ENCODE peak calls at places on chromosome 10, in four cellular contexts. One of them, this sample, is unnamed.

GRCh38 chr10:33772370-33773331 is 438.2 kb upstream of the NRP1 start:
- DNase-seq in lower lobe of right lung: no peak
- DNase-seq in thyroid gland: no peak
- DNase-seq in astrocyte of the cerebellum: no peak
- DNase-seq in this sample: no peak

GRCh38 chr10:27328946-27329345 is 88.3 kb upstream of the ACBD5 start:
- DNase-seq in astrocyte of the cerebellum: no peak
- DNase-seq in thyroid gland: no peak
- DNase-seq in lower lobe of right lung: no peak
- DNase-seq in this sample: no peak

GRCh38 chr10:78551184-78552005 is 517.4 kb upstream of the ZMIZ1 start:
- DNase-seq in lower lobe of right lung: no peak
- DNase-seq in thyroid gland: peak
- DNase-seq in astrocyte of the cerebellum: no peak
- DNase-seq in this sample: no peak

GRCh38 chr10:14010083-14010551 is 320.6 kb downstream of the FRMD4A start:
- DNase-seq in astrocyte of the cerebellum: peak
- DNase-seq in lower lobe of right lung: no peak
- DNase-seq in thyroid gland: no peak
- DNase-seq in this sample: no peak

GRCh38 chr10:112815238-112816032 is 134.6 kb upstream of the TCF7L2 start:
- DNase-seq in lower lobe of right lung: no peak
- DNase-seq in thyroid gland: no peak
- DNase-seq in astrocyte of the cerebellum: no peak
- DNase-seq in this sample: no peak

GRCh38 chr10:116737582-116738358 is 4.6 kb downstream of the HSPA12A start:
- DNase-seq in astrocyte of the cerebellum: no peak
- DNase-seq in thyroid gland: no peak
- DNase-seq in lower lobe of right lung: no peak
- DNase-seq in this sample: no peak

GRCh38 chr10:121442536-121442935 is 155.7 kb downstream of the FGFR2 start:
- DNase-seq in astrocyte of the cerebellum: no peak
- DNase-seq in lower lobe of right lung: no peak
- DNase-seq in thyroid gland: no peak
- DNase-seq in this sample: no peak

GRCh38 chr10:30786131-30786530 is 156.6 kb upstream of the LYZL2 start:
- DNase-seq in astrocyte of the cerebellum: no peak
- DNase-seq in thyroid gland: peak
- DNase-seq in lower lobe of right lung: no peak
- DNase-seq in this sample: no peak

GRCh38 chr10:62157601-62158000 is 111.0 kb downstream of the RTKN2 start:
- DNase-seq in astrocyte of the cerebellum: no peak
- DNase-seq in lower lobe of right lung: no peak
- DNase-seq in thyroid gland: no peak
- DNase-seq in this sample: no peak

GRCh38 chr10:66695046-66695445 is 230.8 kb upstream of the LRRTM3 start:
- DNase-seq in thyroid gland: no peak
- DNase-seq in lower lobe of right lung: no peak
- DNase-seq in astrocyte of the cerebellum: no peak
- DNase-seq in this sample: no peak

DNA sequence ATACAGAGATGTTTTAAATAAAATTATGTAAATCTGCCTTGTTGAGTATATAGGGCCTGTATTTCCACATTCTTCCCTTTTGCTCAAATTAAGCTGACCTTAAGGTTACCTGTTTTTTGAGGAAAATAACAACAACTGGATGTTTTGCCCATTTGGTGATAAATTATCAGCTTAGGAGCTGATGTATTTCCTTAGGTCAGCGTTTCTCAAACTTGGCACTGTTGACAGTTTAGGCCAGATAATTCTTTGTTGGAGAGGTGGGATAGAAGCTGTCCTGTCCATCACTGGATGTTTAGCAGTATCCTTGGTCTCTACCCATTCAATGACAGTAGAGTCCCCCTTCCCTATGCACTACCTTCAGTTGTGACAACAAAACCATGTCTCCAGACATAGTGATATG is 7.2 kb downstream of the GSTO2 start:
- DNase-seq in thyroid gland: no peak
- DNase-seq in astrocyte of the cerebellum: no peak
- DNase-seq in lower lobe of right lung: no peak
- DNase-seq in this sample: no peak
- H3K4me3 ChIP-seq in thyroid gland: no peak
- H3K4me3 ChIP-seq in astrocyte of the cerebellum: no peak
- H3K4me3 ChIP-seq in lower lobe of right lung: no peak
- H3K4me3 ChIP-seq in this sample: no peak

DNA sequence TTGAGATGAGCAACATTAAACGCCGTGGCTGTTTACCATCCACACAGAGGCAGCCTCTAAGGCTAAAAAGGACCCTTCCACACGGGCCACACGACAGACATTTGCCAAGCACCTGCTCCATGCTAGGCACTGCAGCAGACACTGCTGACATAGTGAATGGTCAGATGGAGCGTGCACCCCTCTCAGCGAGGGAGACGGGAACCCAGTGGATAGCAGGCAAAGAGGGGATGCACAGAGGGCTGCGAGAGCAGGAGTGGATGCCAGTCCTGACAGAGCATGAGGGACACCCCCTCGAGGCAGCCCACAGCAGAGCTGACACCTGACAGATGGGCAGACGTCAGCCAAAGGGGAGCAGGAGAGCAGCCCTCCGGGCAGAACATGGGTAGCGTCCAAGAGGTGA is 5.6 kb upstream of the STK32C start:
- DNase-seq in astrocyte of the cerebellum: no peak
- DNase-seq in thyroid gland: no peak
- DNase-seq in lower lobe of right lung: no peak
- DNase-seq in this sample: no peak
- H3K4me3 ChIP-seq in astrocyte of the cerebellum: no peak
- H3K4me3 ChIP-seq in thyroid gland: no peak
- H3K4me3 ChIP-seq in lower lobe of right lung: no peak
- H3K4me3 ChIP-seq in this sample: no peak

DNA sequence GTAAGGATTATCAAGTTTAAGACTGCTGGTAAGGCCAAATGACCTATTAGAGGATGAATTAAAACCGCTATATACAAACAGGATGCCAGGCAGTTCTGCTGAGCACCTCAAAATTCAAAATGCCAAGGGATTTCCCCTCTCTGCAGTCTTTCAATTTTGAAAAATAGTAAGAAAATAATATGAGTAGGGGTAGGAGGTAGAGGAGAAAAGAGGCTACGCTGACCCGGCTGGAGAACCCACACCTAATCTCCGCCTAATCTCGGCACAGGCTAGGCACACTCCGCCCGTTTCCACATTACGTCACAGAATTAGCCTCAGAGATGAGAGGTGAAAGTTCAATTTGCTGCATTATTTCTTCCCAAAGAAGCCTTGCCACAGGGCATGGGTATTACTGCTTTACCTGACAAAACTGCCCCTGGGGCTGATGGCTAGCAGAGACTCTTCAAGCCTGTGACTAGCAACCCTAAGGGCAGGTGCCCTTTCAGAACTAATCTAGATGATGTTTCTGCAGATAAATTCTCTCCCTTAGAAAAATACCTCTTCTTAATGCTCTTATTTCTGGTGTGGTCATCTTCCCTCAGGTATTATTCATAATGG is 21.4 kb upstream of the SPOCK2 start:
- DNase-seq in astrocyte of the cerebellum: no peak
- DNase-seq in lower lobe of right lung: no peak
- DNase-seq in thyroid gland: no peak
- DNase-seq in this sample: no peak
- H3K4me3 ChIP-seq in astrocyte of the cerebellum: no peak
- H3K4me3 ChIP-seq in lower lobe of right lung: no peak
- H3K4me3 ChIP-seq in thyroid gland: no peak
- H3K4me3 ChIP-seq in this sample: no peak

GRCh38 chr10:8058274-8059111 is 4.0 kb downstream of the GATA3 start:
- DNase-seq in lower lobe of right lung: no peak
- DNase-seq in astrocyte of the cerebellum: no peak
- DNase-seq in thyroid gland: no peak
- DNase-seq in this sample: no peak

GRCh38 chr10:8057636-8058273 is 3.3 kb downstream of the GATA3 start:
- DNase-seq in thyroid gland: no peak
- DNase-seq in astrocyte of the cerebellum: no peak
- DNase-seq in lower lobe of right lung: no peak
- DNase-seq in this sample: no peak

GRCh38 chr10:8055420-8056349 is 1.2 kb downstream of the GATA3 start:
- DNase-seq in thyroid gland: peak
- DNase-seq in lower lobe of right lung: no peak
- DNase-seq in astrocyte of the cerebellum: no peak
- DNase-seq in this sample: no peak

GRCh38 chr10:8056378-8056777 is 1.9 kb downstream of the GATA3 start:
- DNase-seq in astrocyte of the cerebellum: no peak
- DNase-seq in thyroid gland: no peak
- DNase-seq in lower lobe of right lung: no peak
- DNase-seq in this sample: no peak

GRCh38 chr10:8056891-8057331 is 2.4 kb downstream of the GATA3 start:
- DNase-seq in thyroid gland: no peak
- DNase-seq in lower lobe of right lung: no peak
- DNase-seq in astrocyte of the cerebellum: no peak
- DNase-seq in this sample: no peak
- H3K4me3 ChIP-seq in thyroid gland: no peak
- H3K4me3 ChIP-seq in lower lobe of right lung: peak
- H3K4me3 ChIP-seq in astrocyte of the cerebellum: no peak
- H3K4me3 ChIP-seq in this sample: no peak

DNA sequence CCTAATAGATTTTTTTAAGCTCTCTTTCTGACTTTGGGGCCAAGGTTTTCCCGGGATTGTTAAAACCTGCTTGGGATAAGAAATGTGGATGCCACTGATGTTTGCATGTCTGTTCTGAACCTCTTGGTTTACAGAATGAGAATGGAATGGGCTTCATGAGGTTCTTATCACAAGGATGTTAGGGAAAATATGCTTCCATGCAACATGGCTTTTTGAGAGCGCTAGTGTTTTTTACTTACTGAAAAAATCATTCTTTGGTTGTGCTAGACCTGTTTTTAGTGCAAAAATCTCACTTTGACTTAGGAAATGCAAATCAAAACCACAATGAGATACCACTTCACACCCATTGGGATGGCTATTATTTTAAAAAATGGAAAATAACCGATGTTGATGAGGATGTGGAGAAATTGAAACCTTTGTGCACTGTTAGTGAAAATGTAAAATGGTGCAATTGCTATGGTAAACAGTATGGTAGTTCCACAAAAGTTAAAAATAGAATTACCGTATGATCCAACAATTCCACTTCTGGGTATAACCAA is 38.8 kb downstream of the TSPAN14 start:
- DNase-seq in astrocyte of the cerebellum: no peak
- DNase-seq in thyroid gland: no peak
- DNase-seq in lower lobe of right lung: no peak
- DNase-seq in this sample: no peak
- H3K4me3 ChIP-seq in astrocyte of the cerebellum: no peak
- H3K4me3 ChIP-seq in thyroid gland: no peak
- H3K4me3 ChIP-seq in lower lobe of right lung: no peak
- H3K4me3 ChIP-seq in this sample: no peak

GRCh38 chr10:69409968-69410367 is 6.8 kb downstream of the TACR2 start:
- DNase-seq in astrocyte of the cerebellum: no peak
- DNase-seq in lower lobe of right lung: no peak
- DNase-seq in thyroid gland: no peak
- DNase-seq in this sample: peak

GRCh38 chr10:69406816-69407580 is 9.7 kb downstream of the TACR2 start:
- DNase-seq in astrocyte of the cerebellum: no peak
- DNase-seq in thyroid gland: no peak
- DNase-seq in lower lobe of right lung: no peak
- DNase-seq in this sample: no peak

GRCh38 chr10:69409176-69409495 is 7.6 kb downstream of the TACR2 start:
- DNase-seq in astrocyte of the cerebellum: no peak
- DNase-seq in lower lobe of right lung: no peak
- DNase-seq in thyroid gland: no peak
- DNase-seq in this sample: no peak

GRCh38 chr10:69407621-69408301 is 9.0 kb downstream of the TACR2 start:
- DNase-seq in thyroid gland: no peak
- DNase-seq in lower lobe of right lung: no peak
- DNase-seq in astrocyte of the cerebellum: no peak
- DNase-seq in this sample: no peak

DNA sequence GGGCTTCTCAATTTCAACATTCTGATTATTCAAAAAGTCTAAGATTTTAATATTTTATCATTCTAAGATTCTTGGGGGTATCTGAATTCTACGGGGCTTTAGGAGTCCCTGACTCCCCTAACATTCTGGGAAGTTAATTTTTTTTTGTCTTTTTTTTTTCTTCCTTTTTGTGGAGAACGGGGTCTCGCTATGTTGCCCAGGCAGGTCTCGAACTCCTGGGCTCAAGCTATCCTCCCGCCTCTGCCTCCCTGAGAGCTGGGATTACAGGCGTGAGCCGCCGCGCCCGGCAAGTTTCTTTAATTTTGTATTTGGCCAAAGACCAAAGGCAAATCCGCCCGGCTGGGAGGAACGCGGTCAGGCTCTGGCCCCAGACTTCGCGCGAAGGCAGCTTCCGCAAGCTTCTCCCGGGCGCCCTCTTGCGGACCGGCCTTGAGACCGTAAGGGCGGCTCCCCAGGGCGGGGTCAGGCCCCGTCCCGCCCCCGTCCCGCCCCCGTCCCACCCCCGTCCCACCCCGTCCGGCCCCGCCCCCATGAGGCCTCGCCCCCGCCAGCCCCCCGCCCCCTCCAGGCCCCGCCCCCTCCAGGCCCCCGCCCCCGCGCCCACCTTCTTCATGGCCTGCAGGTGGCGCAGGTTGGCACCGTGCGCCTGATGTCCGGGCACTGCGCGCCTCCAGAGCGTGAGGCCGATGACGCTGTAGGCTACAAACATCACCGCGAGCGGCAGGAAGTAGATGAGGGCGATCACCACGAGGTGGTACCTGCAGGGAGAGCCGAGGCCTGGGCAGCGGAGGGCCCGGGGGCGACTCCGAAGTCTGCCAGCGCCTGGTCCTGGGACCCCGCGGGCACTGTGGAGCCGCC is 8.2 kb downstream of the TACR2 start:
- DNase-seq in thyroid gland: peak
- DNase-seq in lower lobe of right lung: peak
- DNase-seq in astrocyte of the cerebellum: peak
- DNase-seq in this sample: peak
- H3K4me3 ChIP-seq in thyroid gland: peak
- H3K4me3 ChIP-seq in lower lobe of right lung: peak
- H3K4me3 ChIP-seq in astrocyte of the cerebellum: peak
- H3K4me3 ChIP-seq in this sample: peak

GRCh38 chr10:35795131-35795819 is 153.2 kb upstream of the FZD8 start:
- DNase-seq in astrocyte of the cerebellum: peak
- DNase-seq in lower lobe of right lung: no peak
- DNase-seq in thyroid gland: no peak
- DNase-seq in this sample: no peak
- H3K4me3 ChIP-seq in astrocyte of the cerebellum: no peak
- H3K4me3 ChIP-seq in lower lobe of right lung: no peak
- H3K4me3 ChIP-seq in thyroid gland: no peak
- H3K4me3 ChIP-seq in this sample: no peak

GRCh38 chr10:63799511-63799910 is 278.3 kb downstream of the REEP3 start:
- DNase-seq in lower lobe of right lung: no peak
- DNase-seq in thyroid gland: no peak
- DNase-seq in astrocyte of the cerebellum: no peak
- DNase-seq in this sample: no peak
- H3K4me3 ChIP-seq in lower lobe of right lung: no peak
- H3K4me3 ChIP-seq in thyroid gland: no peak
- H3K4me3 ChIP-seq in astrocyte of the cerebellum: no peak
- H3K4me3 ChIP-seq in this sample: no peak

GRCh38 chr10:11741608-11742007 is 574 bp upstream of the ECHDC3 start:
- DNase-seq in thyroid gland: no peak
- DNase-seq in astrocyte of the cerebellum: no peak
- DNase-seq in lower lobe of right lung: no peak
- DNase-seq in this sample: no peak

GRCh38 chr10:11742009-11742778 is at the start of gene ECHDC3:
- DNase-seq in lower lobe of right lung: peak
- DNase-seq in thyroid gland: peak
- DNase-seq in astrocyte of the cerebellum: no peak
- DNase-seq in this sample: no peak

GRCh38 chr10:11745045-11745444 is 2.9 kb downstream of the ECHDC3 start:
- DNase-seq in lower lobe of right lung: no peak
- DNase-seq in astrocyte of the cerebellum: no peak
- DNase-seq in thyroid gland: no peak
- DNase-seq in this sample: no peak

GRCh38 chr10:11742779-11743298 is 657 bp downstream of the ECHDC3 start:
- DNase-seq in astrocyte of the cerebellum: no peak
- DNase-seq in thyroid gland: peak
- DNase-seq in lower lobe of right lung: peak
- DNase-seq in this sample: no peak

GRCh38 chr10:11743461-11744338 is 1.5 kb downstream of the ECHDC3 start:
- DNase-seq in astrocyte of the cerebellum: no peak
- DNase-seq in lower lobe of right lung: no peak
- DNase-seq in thyroid gland: no peak
- DNase-seq in this sample: no peak
- H3K4me3 ChIP-seq in astrocyte of the cerebellum: no peak
- H3K4me3 ChIP-seq in lower lobe of right lung: peak
- H3K4me3 ChIP-seq in thyroid gland: no peak
- H3K4me3 ChIP-seq in this sample: no peak